ENCODE peak calls at places on chromosomes 7 and 10, in five cellular contexts. One of them, this sample, is unnamed. For H3K4me1, the result is how much of the 10 kb centered on the place peaks cover.

GRCh38 chr10:124053971-124054370 is 39.4 kb downstream of the CHST15 start:
- DNase-seq in psoas muscle: no peak
- DNase-seq in A549: no peak
- DNase-seq in small intestine: no peak
- DNase-seq in naive thymus-derived CD4-positive, alpha-beta T cell: no peak
- DNase-seq in this sample: peak

GRCh38 chr7:44099669-44100068 is 4.5 kb upstream of the AEBP1 start:
- DNase-seq in psoas muscle: no peak
- DNase-seq in A549: no peak
- DNase-seq in small intestine: no peak
- DNase-seq in naive thymus-derived CD4-positive, alpha-beta T cell: no peak
- DNase-seq in this sample: no peak

GRCh38 chr10:64659311-64659710 is 1138.1 kb downstream of the REEP3 start:
- DNase-seq in psoas muscle: no peak
- DNase-seq in A549: no peak
- DNase-seq in small intestine: no peak
- DNase-seq in naive thymus-derived CD4-positive, alpha-beta T cell: no peak
- DNase-seq in this sample: no peak

GRCh38 chr10:46524471-46525176 is 31.8 kb downstream of the GPRIN2 start:
- DNase-seq in psoas muscle: peak
- DNase-seq in A549: peak
- DNase-seq in small intestine: no peak
- DNase-seq in naive thymus-derived CD4-positive, alpha-beta T cell: no peak
- DNase-seq in this sample: no peak

GRCh38 chr10:34526186-34526585 is 288.9 kb downstream of the PARD3 start:
- DNase-seq in psoas muscle: no peak
- DNase-seq in A549: peak
- DNase-seq in small intestine: no peak
- DNase-seq in naive thymus-derived CD4-positive, alpha-beta T cell: no peak
- DNase-seq in this sample: peak

GRCh38 chr7:11327633-11328032 is 354.0 kb downstream of the PHF14 start:
- DNase-seq in psoas muscle: no peak
- DNase-seq in A549: no peak
- DNase-seq in small intestine: no peak
- DNase-seq in naive thymus-derived CD4-positive, alpha-beta T cell: no peak
- DNase-seq in this sample: no peak

GRCh38 chr10:43013065-43013464 is 63.8 kb upstream of the RET start:
- DNase-seq in psoas muscle: no peak
- DNase-seq in A549: no peak
- DNase-seq in small intestine: no peak
- DNase-seq in naive thymus-derived CD4-positive, alpha-beta T cell: no peak
- DNase-seq in this sample: no peak

GRCh38 chr7:112420236-112420945 is 29.9 kb upstream of the IFRD1 start:
- DNase-seq in psoas muscle: no peak
- DNase-seq in A549: no peak
- DNase-seq in small intestine: no peak
- DNase-seq in naive thymus-derived CD4-positive, alpha-beta T cell: no peak
- DNase-seq in this sample: peak

GRCh38 chr10:48507933-48508830 is 96.7 kb downstream of the ARHGAP22 start:
- DNase-seq in psoas muscle: peak
- DNase-seq in A549: no peak
- DNase-seq in small intestine: peak
- DNase-seq in naive thymus-derived CD4-positive, alpha-beta T cell: no peak
- DNase-seq in this sample: no peak

GRCh38 chr7:138738551-138739335 is 37.6 kb upstream of the SVOPL start:
- DNase-seq in psoas muscle: peak
- DNase-seq in A549: peak
- DNase-seq in small intestine: peak
- DNase-seq in naive thymus-derived CD4-positive, alpha-beta T cell: peak
- DNase-seq in this sample: peak

GRCh38 chr10:100858742-100859141 is 54.0 kb upstream of the SLF2 start:
- DNase-seq in psoas muscle: no peak
- DNase-seq in A549: no peak
- DNase-seq in small intestine: no peak
- DNase-seq in naive thymus-derived CD4-positive, alpha-beta T cell: no peak
- DNase-seq in this sample: no peak

GRCh38 chr10:112498806-112499205 is 51.8 kb downstream of the VTI1A start:
- DNase-seq in psoas muscle: no peak
- DNase-seq in A549: no peak
- DNase-seq in small intestine: no peak
- DNase-seq in naive thymus-derived CD4-positive, alpha-beta T cell: no peak
- DNase-seq in this sample: no peak

GRCh38 chr10:22442468-22442867 is 97.2 kb downstream of the SPAG6 start:
- DNase-seq in psoas muscle: no peak
- DNase-seq in A549: no peak
- DNase-seq in small intestine: no peak
- DNase-seq in naive thymus-derived CD4-positive, alpha-beta T cell: no peak
- DNase-seq in this sample: no peak

GRCh38 chr10:123995461-123996131 is 97.8 kb downstream of the CHST15 start:
- DNase-seq in psoas muscle: peak
- DNase-seq in A549: peak
- DNase-seq in small intestine: peak
- DNase-seq in naive thymus-derived CD4-positive, alpha-beta T cell: peak
- DNase-seq in this sample: peak

GRCh38 chr7:140251824-140252555 is 75.2 kb upstream of the KDM7A start:
- DNase-seq in psoas muscle: no peak
- DNase-seq in A549: no peak
- DNase-seq in small intestine: no peak
- DNase-seq in naive thymus-derived CD4-positive, alpha-beta T cell: no peak
- DNase-seq in this sample: no peak
- H3K4me1 ChIP-seq in psoas muscle: under half
- H3K4me1 ChIP-seq in A549: under half
- H3K4me1 ChIP-seq in small intestine: under half
- H3K4me1 ChIP-seq in naive thymus-derived CD4-positive, alpha-beta T cell: under half
- H3K4me1 ChIP-seq in this sample: under half

DNA sequence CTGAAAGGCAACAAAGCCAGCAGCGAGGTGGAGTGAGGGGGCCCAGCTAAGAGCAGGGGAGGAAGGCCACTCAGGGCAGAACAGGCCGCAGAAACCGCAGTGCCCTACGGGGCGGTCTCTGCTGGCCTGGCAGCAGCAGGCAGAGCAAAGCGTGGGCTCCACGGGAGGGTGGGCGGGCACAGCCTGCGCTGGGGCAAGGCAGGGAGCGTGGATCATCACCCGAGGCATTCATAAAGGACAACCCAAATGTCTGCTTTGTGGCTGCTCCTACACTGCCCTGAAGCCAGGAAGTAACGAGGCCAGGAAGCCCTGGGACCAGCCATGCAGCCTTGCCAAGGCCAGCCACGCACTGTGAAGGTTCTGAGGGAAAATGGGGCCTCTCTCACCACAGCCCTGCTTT is 127.5 kb downstream of the MAD1L1 start:
- DNase-seq in psoas muscle: no peak
- DNase-seq in A549: no peak
- DNase-seq in small intestine: no peak
- DNase-seq in naive thymus-derived CD4-positive, alpha-beta T cell: no peak
- DNase-seq in this sample: no peak
- H3K4me1 ChIP-seq in psoas muscle: under half
- H3K4me1 ChIP-seq in A549: under half
- H3K4me1 ChIP-seq in small intestine: under half
- H3K4me1 ChIP-seq in naive thymus-derived CD4-positive, alpha-beta T cell: under half
- H3K4me1 ChIP-seq in this sample: under half

DNA sequence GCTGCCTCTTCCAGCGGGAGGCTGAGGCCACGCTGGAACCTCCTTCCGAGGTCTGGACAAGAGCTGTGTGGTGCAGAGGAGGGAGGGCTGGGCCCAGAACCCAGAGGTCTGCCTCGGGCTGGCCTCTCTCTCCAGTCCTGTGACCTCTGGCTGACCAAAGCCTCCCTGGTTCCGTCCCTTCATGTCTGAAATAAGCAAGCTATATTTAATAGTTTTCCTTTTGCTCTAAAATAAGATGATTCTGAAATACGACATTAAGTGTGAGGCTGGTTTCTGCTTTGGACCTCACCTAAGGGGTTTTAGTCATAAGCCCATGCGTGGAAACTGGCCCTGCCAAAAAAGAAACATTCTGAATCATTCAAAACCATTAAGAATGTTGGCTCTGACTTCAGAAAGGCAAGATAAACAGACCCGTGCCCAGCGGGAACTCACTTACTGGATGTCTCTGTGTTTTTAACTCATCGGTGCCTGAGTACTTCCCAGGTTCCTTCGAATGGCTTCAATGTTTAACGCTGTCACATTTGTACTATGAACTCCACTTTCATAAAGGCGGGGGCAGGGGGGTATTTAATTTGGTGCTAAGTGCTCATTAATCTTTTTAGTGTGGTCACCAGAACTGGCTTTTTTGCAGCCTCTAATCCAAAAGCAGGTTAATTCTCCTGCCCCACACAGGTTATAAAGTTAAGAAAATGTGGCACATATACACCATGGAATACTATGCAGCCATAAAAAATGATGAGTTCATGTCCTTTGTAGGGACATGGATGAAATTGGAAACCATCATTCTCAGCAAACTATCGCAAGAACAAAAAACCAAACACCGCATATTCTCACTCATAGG is 157.5 kb upstream of the KLF14 start:
- DNase-seq in psoas muscle: peak
- DNase-seq in A549: peak
- DNase-seq in small intestine: no peak
- DNase-seq in naive thymus-derived CD4-positive, alpha-beta T cell: no peak
- DNase-seq in this sample: peak
- H3K4me1 ChIP-seq in psoas muscle: half or more
- H3K4me1 ChIP-seq in A549: half or more
- H3K4me1 ChIP-seq in small intestine: under half
- H3K4me1 ChIP-seq in naive thymus-derived CD4-positive, alpha-beta T cell: under half
- H3K4me1 ChIP-seq in this sample: half or more

GRCh38 chr7:21967500-21968099 is 21.9 kb upstream of the CDCA7L start:
- DNase-seq in psoas muscle: no peak
- DNase-seq in A549: no peak
- DNase-seq in small intestine: peak
- DNase-seq in naive thymus-derived CD4-positive, alpha-beta T cell: peak
- DNase-seq in this sample: no peak
- H3K4me1 ChIP-seq in psoas muscle: under half
- H3K4me1 ChIP-seq in A549: under half
- H3K4me1 ChIP-seq in small intestine: under half
- H3K4me1 ChIP-seq in naive thymus-derived CD4-positive, alpha-beta T cell: under half
- H3K4me1 ChIP-seq in this sample: under half

DNA sequence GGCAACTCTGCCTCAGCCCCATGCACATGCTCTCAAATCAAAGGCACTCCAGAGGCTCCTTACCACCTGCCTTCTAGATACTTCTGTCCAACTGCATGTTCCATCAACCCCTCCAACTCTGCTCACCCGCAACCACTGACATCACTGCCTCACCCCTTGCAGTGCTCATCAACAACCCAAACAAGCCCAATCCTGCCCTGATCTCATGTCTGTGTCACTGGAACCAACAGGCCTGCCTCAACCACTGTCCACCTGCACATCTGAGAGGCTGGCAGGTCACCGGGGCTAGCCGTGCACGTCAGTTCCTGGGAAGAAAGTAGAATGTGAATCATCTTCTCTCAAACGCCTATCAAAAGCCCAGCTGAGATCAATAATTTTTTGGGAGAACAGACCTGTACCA is 33.3 kb downstream of the CTBP2 start:
- DNase-seq in psoas muscle: no peak
- DNase-seq in A549: no peak
- DNase-seq in small intestine: no peak
- DNase-seq in naive thymus-derived CD4-positive, alpha-beta T cell: no peak
- DNase-seq in this sample: no peak
- H3K4me1 ChIP-seq in psoas muscle: half or more
- H3K4me1 ChIP-seq in A549: half or more
- H3K4me1 ChIP-seq in small intestine: under half
- H3K4me1 ChIP-seq in naive thymus-derived CD4-positive, alpha-beta T cell: under half
- H3K4me1 ChIP-seq in this sample: under half

DNA sequence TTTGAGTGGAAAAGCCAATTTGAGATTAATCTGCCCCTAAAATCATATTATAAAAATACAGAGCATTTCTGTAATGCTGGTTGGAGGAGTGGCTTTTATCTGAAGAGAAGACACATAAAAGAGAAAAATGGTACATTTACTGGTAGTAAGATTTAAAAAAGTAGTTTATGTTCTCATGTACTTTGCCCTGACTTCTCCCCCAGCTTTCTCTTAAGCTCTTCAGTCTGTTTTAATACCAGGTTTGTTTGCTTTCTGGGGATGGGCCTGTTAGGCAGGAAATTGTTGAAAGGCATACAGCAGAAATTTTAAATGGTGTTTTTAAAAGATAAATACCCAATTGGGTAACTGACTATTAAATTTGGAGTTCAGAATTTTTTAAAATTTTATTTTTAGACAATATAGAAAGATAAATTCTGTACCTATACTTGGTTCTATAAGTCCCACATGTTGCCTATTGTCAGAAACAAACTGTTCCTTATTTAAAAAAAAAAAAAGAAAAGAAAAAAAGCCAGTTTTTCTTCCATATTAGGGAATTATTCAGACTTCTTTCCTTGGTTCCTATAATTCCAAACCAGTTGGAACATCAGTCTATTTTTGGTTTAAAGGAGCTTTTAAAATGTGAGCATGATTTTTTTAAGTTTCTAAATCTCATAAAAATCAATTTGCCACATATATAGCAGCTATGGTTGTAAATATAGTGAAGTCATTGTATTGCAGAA is 136.6 kb downstream of the ARID5B start:
- DNase-seq in psoas muscle: no peak
- DNase-seq in A549: peak
- DNase-seq in small intestine: peak
- DNase-seq in naive thymus-derived CD4-positive, alpha-beta T cell: peak
- DNase-seq in this sample: no peak
- H3K4me1 ChIP-seq in psoas muscle: under half
- H3K4me1 ChIP-seq in A549: under half
- H3K4me1 ChIP-seq in small intestine: under half
- H3K4me1 ChIP-seq in naive thymus-derived CD4-positive, alpha-beta T cell: under half
- H3K4me1 ChIP-seq in this sample: under half

This sample was measured in adipocyte.